ENCODE peak calls at places on chromosomes 11 and 22, in nine cellular contexts. O is spleen; P is uterus; W is osteocyte; Q is hippocampal formation; K is HEK293T; R is NCI-H2081; U is CD4-positive, CD25-positive, alpha-beta regulatory T cell; S is left ventricle myocardium superior. I is an unnamed sample.

GRCh38 chr22:42695294-42695693 is 25.4 kb downstream of the A4GALT start:
- DNase-seq in O (no peak), P (no peak), W (no peak), Q (no peak), K (no peak), R (no peak), U (no peak), S (peak; percentile 82), I (no peak)

GRCh38 chr11:92531051-92531747 is 306.6 kb downstream of the FAT3 start:
- DNase-seq in O (no peak), P (no peak), W (no peak), Q (no peak), K (no peak), R (no peak), U (no peak), S (no peak), I (no peak)

GRCh38 chr11:95567685-95568084 is 221.9 kb downstream of the FAM76B start:
- DNase-seq in O (no peak), P (no peak), W (no peak), Q (no peak), K (no peak), R (no peak), U (no peak), S (no peak), I (no peak)

GRCh38 chr11:79052539-79052938 is 388.3 kb downstream of the TENM4 start:
- DNase-seq in O (no peak), P (no peak), W (no peak), Q (no peak), K (peak; percentile 44), R (no peak), U (no peak), S (no peak), I (no peak)

GRCh38 chr11:111472228-111472627 is 40.0 kb downstream of the BTG4 start:
- DNase-seq in O (no peak), P (no peak), W (no peak), Q (no peak), K (no peak), R (no peak), U (no peak), S (no peak), I (no peak)

GRCh38 chr11:64234840-64235379 is 526 bp downstream of the VEGFB start:
- DNase-seq in O (peak; percentile 93), P (no peak), W (no peak), Q (no peak), K (no peak), R (no peak), U (peak; percentile 55), S (peak; percentile 81), I (no peak)

GRCh38 chr11:15374418-15374817 is 259.7 kb downstream of the INSC start:
- DNase-seq in O (no peak), P (no peak), W (no peak), Q (no peak), K (no peak), R (no peak), U (no peak), S (no peak), I (no peak)

GRCh38 chr11:29962243-29962642 is 54.6 kb downstream of the KCNA4 start:
- DNase-seq in O (no peak), P (no peak), W (no peak), Q (no peak), K (peak; percentile 11), R (no peak), U (no peak), S (no peak), I (no peak)

GRCh38 chr22:38325575-38325974 is 8.3 kb upstream of the CSNK1E start:
- DNase-seq in O (no peak), P (no peak), W (no peak), Q (no peak), K (no peak), R (no peak), U (no peak), S (no peak), I (no peak)

GRCh38 chr11:70739811-70740474 is 341.6 kb downstream of the CTTN start:
- DNase-seq in O (no peak), P (no peak), W (no peak), Q (no peak), K (no peak), R (no peak), U (no peak), S (peak; percentile 5), I (no peak)

GRCh38 chr11:109209572-109209971 is 212.4 kb upstream of the C11orf87 start:
- DNase-seq in O (no peak), P (no peak), W (no peak), Q (no peak), K (no peak), R (no peak), U (no peak), S (no peak), I (no peak)

GRCh38 chr22:23076896-23077572 is 6.7 kb downstream of the GNAZ start:
- DNase-seq in O (no peak), P (no peak), W (no peak), Q (no peak), K (no peak), R (no peak), U (no peak), S (no peak), I (no peak)

GRCh38 chr22:39773976-39774539 is 119.5 kb downstream of the ENTHD1 start:
- DNase-seq in O (no peak), P (no peak), W (no peak), Q (no peak), K (no peak), R (no peak), U (peak; percentile 89), S (no peak), I (no peak)

GRCh38 chr11:118646393-118646792 is 33.1 kb downstream of the TREH start:
- DNase-seq in O (peak; percentile 32), P (no peak), W (no peak), Q (no peak), K (no peak), R (no peak), U (no peak), S (peak; percentile 17), I (no peak)

GRCh38 chr11:134170177-134170908 is 53.4 kb downstream of the NCAPD3 start:
- DNase-seq in O (no peak), P (no peak), W (no peak), Q (no peak), K (no peak), R (no peak), U (no peak), S (no peak), I (no peak)

GRCh38 chr11:46238078-46238966 is 39.1 kb upstream of the CREB3L1 start:
- DNase-seq in O (peak; percentile 94), P (peak; percentile 72), W (peak; percentile 85), Q (no peak), K (peak; percentile 63), R (peak; percentile 27), U (peak; percentile 65), S (peak; percentile 85), I (no peak)

GRCh38 chr11:111665779-111666178 is 63.5 kb downstream of the SIK2 start:
- DNase-seq in O (no peak), P (no peak), W (no peak), Q (no peak), K (peak; percentile 28), R (no peak), U (peak; percentile 18), S (no peak), I (no peak)

GRCh38 chr11:62146476-62147200 is 22.8 kb downstream of the INCENP start:
- DNase-seq in O (peak; percentile 58), P (no peak), W (peak; percentile 67), Q (no peak), K (no peak), R (no peak), U (no peak), S (no peak), I (no peak)

GRCh38 chr11:1546536-1547466 is 25.3 kb downstream of the DUSP8 start:
- DNase-seq in O (no peak), P (peak; percentile 58), W (no peak), Q (no peak), K (peak; percentile 83), R (peak; percentile 67), U (peak; percentile 29), S (peak; percentile 79), I (peak; percentile 58)

GRCh38 chr22:42091446-42091764 is 833 bp upstream of the NDUFA6 start:
- DNase-seq in O (no peak), P (no peak), W (no peak), Q (no peak), K (no peak), R (no peak), U (peak; percentile 33), S (no peak), I (no peak)

GRCh38 chr11:124315052-124315451 is 1.3 kb upstream of the OR8D1 start:
- DNase-seq in O (no peak), P (no peak), W (no peak), Q (no peak), K (no peak), R (no peak), U (no peak), S (no peak), I (no peak)

GRCh38 chr11:121802542-121802941 is 313.5 kb downstream of the BLID start:
- DNase-seq in O (no peak), P (no peak), W (no peak), Q (no peak), K (no peak), R (no peak), U (no peak), S (peak; percentile 83), I (no peak)

GRCh38 chr11:66568124-66568916 is at the start of gene CTSF:
- DNase-seq in O (peak; percentile 95), P (peak; percentile 83), W (no peak), Q (peak; percentile 92), K (peak; percentile 74), R (peak; percentile 55), U (peak; percentile 49), S (peak; percentile 94), I (peak; percentile 90)

GRCh38 chr22:21991774-21992173 is 9.2 kb upstream of the TOP3B start:
- DNase-seq in O (no peak), P (no peak), W (no peak), Q (no peak), K (no peak), R (no peak), U (no peak), S (no peak), I (no peak)

GRCh38 chr11:10495464-10495786 is 40.4 kb downstream of the AMPD3 start:
- DNase-seq in O (no peak), P (no peak), W (no peak), Q (no peak), K (no peak), R (no peak), U (no peak), S (no peak), I (no peak)

GRCh38 chr22:21726650-21727049 is 8.9 kb downstream of the YPEL1 start:
- DNase-seq in O (no peak), P (no peak), W (no peak), Q (no peak), K (peak; percentile 75), R (peak; percentile 11), U (peak; percentile 62), S (no peak), I (no peak)

GRCh38 chr11:65591939-65592814 is 3.4 kb downstream of the KCNK7 start:
- DNase-seq in O (peak; percentile 85), P (no peak), W (no peak), Q (no peak), K (no peak), R (no peak), U (no peak), S (peak; percentile 63), I (no peak)

GRCh38 chr22:45263790-45264269 is 20.9 kb upstream of the UPK3A start:
- DNase-seq in O (peak; percentile 85), P (peak; percentile 74), W (no peak), Q (peak; percentile 73), K (peak; percentile 75), R (no peak), U (no peak), S (peak; percentile 83), I (no peak)

GRCh38 chr22:21933899-21934298 is 18.7 kb downstream of the PPM1F start:
- DNase-seq in O (peak; percentile 74), P (no peak), W (no peak), Q (peak; percentile 77), K (no peak), R (no peak), U (no peak), S (no peak), I (peak; percentile 76)

GRCh38 chr11:117418685-117419084 is 91.0 kb downstream of the CEP164 start:
- DNase-seq in O (no peak), P (no peak), W (no peak), Q (no peak), K (no peak), R (no peak), U (no peak), S (no peak), I (no peak)

GRCh38 chr11:131739243-131739882 is 368.9 kb downstream of the NTM start:
- DNase-seq in O (no peak), P (no peak), W (no peak), Q (no peak), K (no peak), R (no peak), U (no peak), S (no peak), I (no peak)

I was measured in putamen.